ENCODE peak calls at places on chromosomes 2 and 18, in seven cellular contexts. T, C, P, X, M, I and W are unnamed samples.

GRCh38 chr2:227761734-227762476 is 16.2 kb downstream of the SCYGR8 start:
- DNase-seq in T (no peak), C (no peak), P (peak; percentile 58), X (no peak), M (no peak), I (no peak), W (no peak)

GRCh38 chr2:34031097-34031496 is 432.0 kb upstream of the FAM98A start:
- DNase-seq in T (no peak), C (no peak), P (peak; percentile 6), X (no peak), M (no peak), I (no peak), W (no peak)

GRCh38 chr2:176106636-176107539 is at the start of gene HOXD11:
- DNase-seq in T (no peak), C (no peak), P (no peak), X (no peak), M (no peak), I (peak; percentile 84), W (no peak)

GRCh38 chr2:227629435-227629834 is 12.1 kb downstream of the SCYGR4 start:
- DNase-seq in T (no peak), C (no peak), P (no peak), X (no peak), M (no peak), I (no peak), W (no peak)

GRCh38 chr2:196177124-196177523 is 5.7 kb upstream of the STK17B start:
- DNase-seq in T (no peak), C (no peak), P (no peak), X (no peak), M (no peak), I (no peak), W (no peak)

GRCh38 chr2:149719695-149720094 is 132.1 kb upstream of the MMADHC start:
- DNase-seq in T (no peak), C (no peak), P (no peak), X (no peak), M (no peak), I (no peak), W (no peak)

GRCh38 chr2:121903037-121903689 is 147.7 kb downstream of the TSN start:
- DNase-seq in T (no peak), C (no peak), P (no peak), X (no peak), M (no peak), I (no peak), W (no peak)

GRCh38 chr2:158580760-158581159 is 124.0 kb downstream of the PKP4 start:
- DNase-seq in T (no peak), C (no peak), P (no peak), X (no peak), M (no peak), I (no peak), W (no peak)

GRCh38 chr2:102618452-102619413 is 620 bp upstream of the SLC9A2 start:
- DNase-seq in T (peak; percentile 18), C (peak; percentile 75), P (peak; percentile 39), X (no peak), M (peak; percentile 47), I (peak; percentile 78), W (peak; percentile 11)

DNA sequence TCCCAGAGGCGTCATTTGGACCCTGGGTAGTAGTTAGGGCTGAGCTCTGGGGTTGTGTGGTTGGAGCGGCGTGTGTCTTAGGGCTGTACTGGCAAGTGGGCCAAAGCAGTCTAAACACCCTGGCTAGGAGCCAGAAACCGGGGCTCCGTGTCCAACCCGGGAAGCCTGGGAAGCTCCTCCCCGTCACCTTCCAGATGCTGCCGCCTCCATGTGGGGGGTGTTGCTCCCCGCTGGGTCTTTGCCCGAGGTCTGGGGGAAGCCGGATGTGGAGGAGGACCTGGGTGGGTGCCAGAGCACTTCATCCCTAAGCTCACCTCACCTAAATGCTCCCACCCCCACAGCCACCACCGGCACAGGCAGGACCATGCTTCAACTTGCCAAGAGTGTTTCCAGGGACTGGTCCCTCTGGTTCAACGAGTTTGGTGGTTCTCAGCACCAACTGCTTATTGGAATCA is 25.4 kb downstream of the TET3 start:
- DNase-seq in T (no peak), C (peak; percentile 81), P (peak; percentile 37), X (peak; percentile 39), M (no peak), I (no peak), W (no peak)
- H3K27ac ChIP-seq in T (no peak overlapping the region), C (no peak overlapping the region), P (no peak overlapping the region), X (no peak overlapping the region), M (no peak overlapping the region), I (no peak overlapping the region), W (no peak overlapping the region)

GRCh38 chr2:862356-862687 is 88.3 kb upstream of the SNTG2 start:
- DNase-seq in T (no peak), C (no peak), P (no peak), X (no peak), M (no peak), I (no peak), W (no peak)
- H3K27me3 ChIP-seq in T (no peaks in the 10 kb centered on the region), C (peaks cover 32% of the 10 kb centered on the region), P (no peaks in the 10 kb centered on the region), X (no peaks in the 10 kb centered on the region), M (no peaks in the 10 kb centered on the region), I (no peaks in the 10 kb centered on the region), W (no peaks in the 10 kb centered on the region)

GRCh38 chr2:39510087-39510486 is 73.0 kb upstream of the MAP4K3 start:
- DNase-seq in T (no peak), C (no peak), P (no peak), X (no peak), M (no peak), I (no peak), W (no peak)
- H3K27ac ChIP-seq in T (no peak overlapping the region), C (peak overlapping the region; percentile 16), P (no peak overlapping the region), X (no peak overlapping the region), M (no peak overlapping the region), I (no peak overlapping the region), W (no peak overlapping the region)

DNA sequence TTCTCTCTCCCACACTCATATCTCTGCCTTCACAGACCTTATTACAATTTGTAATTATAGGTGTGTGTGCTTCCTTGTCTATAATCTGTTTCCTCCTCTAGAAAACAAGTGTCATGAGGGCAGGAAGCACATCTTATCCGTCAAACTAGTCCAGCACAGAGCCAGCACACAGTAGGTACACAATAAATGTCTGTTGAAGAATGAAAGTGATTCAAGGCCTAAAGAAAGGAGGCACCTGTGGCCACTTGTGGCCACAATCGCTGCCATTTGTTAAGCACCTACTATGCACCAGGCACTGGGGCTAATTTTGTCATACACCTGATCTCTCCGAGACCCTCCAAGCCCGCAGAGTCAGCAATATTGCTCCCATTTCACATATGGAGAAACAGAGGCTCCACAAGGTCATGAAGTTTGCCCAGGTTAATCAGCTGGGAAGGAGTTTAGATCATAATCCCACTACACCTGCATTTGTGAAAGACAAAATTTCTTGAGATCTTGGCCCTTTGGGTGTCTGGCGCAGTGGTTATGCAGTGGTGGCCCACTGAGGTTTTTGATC is 78.4 kb downstream of the TNS1 start:
- DNase-seq in T (no peak), C (no peak), P (no peak), X (no peak), M (no peak), I (no peak), W (no peak)
- H3K27me3 ChIP-seq in T (no peaks in the 10 kb centered on the region), C (no peaks in the 10 kb centered on the region), P (no peaks in the 10 kb centered on the region), X (no peaks in the 10 kb centered on the region), M (no peaks in the 10 kb centered on the region), I (no peaks in the 10 kb centered on the region), W (no peaks in the 10 kb centered on the region)

DNA sequence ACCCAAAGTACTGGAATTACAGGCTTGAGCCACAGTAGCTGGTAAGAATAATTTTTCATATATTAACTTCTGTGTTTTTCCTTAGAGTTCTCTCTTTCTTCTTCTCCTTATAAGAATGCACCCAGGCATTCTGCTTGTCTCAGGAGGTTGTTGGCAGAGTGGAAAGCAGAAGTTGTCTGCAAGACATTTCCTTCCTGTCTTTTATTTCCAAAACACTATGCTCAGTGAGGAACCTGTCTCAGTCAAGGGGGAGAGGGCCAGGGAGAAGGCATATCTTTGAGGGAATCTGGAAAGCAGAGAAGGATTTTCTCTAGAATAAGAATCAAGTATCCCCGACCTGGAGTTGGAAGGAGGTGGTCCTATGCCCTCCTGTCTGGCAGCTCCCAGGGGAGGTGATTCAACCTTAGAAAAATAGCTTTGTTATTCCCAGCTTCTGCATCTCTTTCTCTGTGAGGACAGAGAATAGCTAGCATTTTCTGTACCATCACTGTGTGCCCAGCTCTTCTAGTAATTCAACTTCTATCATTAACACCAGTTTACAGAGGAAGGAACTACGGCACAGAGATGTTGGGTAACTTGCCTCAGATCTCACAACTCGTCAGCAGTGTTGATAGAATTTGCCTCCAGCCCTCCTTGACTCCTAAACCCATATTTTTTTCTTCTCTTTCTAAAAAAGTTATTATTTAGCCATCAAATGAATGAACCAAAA is 3.8 kb upstream of the LPIN2 start:
- DNase-seq in T (no peak), C (no peak), P (no peak), X (no peak), M (no peak), I (peak; percentile 10), W (no peak)
- H3K27ac ChIP-seq in T (no peak overlapping the region), C (peak overlapping the region; percentile 80), P (no peak overlapping the region), X (no peak overlapping the region), M (no peak overlapping the region), I (no peak overlapping the region), W (no peak overlapping the region)

DNA sequence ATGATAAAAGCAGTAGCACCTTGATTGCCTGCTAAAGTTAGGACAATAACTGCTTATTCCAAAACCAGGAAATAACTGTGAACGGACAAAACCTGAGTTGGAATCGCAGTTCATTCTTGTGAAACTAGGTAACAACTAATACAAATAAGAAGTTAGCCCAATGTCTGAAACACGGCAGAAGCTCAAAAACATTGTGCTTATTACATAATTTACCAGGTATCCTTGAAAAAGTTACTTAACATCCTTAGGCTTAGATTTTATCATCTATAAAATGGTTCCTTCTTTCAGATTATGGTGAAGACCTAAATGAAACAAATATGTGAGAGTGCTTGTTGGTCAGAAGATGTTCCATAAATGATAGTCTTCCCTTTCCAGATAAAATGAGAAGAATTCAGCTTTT is 32.4 kb downstream of the RTN4 start:
- DNase-seq in T (no peak), C (no peak), P (no peak), X (no peak), M (no peak), I (no peak), W (no peak)
- H3K27me3 ChIP-seq in T (no peaks in the 10 kb centered on the region), C (no peaks in the 10 kb centered on the region), P (no peaks in the 10 kb centered on the region), X (no peaks in the 10 kb centered on the region), M (no peaks in the 10 kb centered on the region), I (no peaks in the 10 kb centered on the region), W (no peaks in the 10 kb centered on the region)

DNA sequence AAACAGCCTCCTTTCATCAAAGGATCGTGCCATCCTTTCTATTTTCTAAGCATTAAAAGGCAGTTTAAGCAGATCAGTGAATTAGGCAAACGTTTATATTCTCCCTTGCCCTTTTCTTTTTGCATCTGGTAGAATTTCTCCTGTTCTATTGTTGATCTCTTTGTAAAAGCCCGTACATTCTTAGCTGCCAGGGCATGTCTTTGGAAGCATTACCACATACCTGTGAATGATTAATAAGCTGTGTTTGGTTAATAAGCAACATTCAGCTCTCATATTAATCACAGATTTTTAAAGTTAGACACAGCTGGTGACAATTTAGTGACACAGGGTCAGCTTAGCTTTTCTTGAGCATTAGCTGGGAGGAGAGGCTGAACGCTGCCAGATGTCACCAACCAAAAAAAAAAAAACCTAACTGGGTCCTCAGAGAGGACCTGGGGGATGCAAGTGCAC is 33.8 kb upstream of the CYP1B1 start:
- DNase-seq in T (no peak), C (no peak), P (peak; percentile 45), X (no peak), M (no peak), I (no peak), W (no peak)
- H3K27ac ChIP-seq in T (no peak overlapping the region), C (peak overlapping the region; percentile 13), P (peak overlapping the region; percentile 69), X (no peak overlapping the region), M (no peak overlapping the region), I (no peak overlapping the region), W (no peak overlapping the region)